ENCODE peak calls at places on chromosome 15, in six cellular contexts. One of them, this sample, is unnamed.

GRCh38 chr15:101307048-101307896 is 12.2 kb upstream of the SNRPA1 start:
- DNase-seq in HCT116: no peak
- DNase-seq in GM12878: no peak
- DNase-seq in K562: no peak
- DNase-seq in HepG2: no peak
- DNase-seq in H1: peak
- DNase-seq in this sample: no peak

GRCh38 chr15:41967506-41968206 is 4.7 kb downstream of the EHD4 start:
- DNase-seq in K562: no peak
- DNase-seq in GM12878: peak
- DNase-seq in HCT116: no peak
- DNase-seq in H1: no peak
- DNase-seq in HepG2: no peak
- DNase-seq in this sample: no peak

GRCh38 chr15:75704618-75705017 is 8.0 kb downstream of the CSPG4 start:
- DNase-seq in HCT116: no peak
- DNase-seq in K562: no peak
- DNase-seq in HepG2: no peak
- DNase-seq in H1: no peak
- DNase-seq in GM12878: no peak
- DNase-seq in this sample: no peak

GRCh38 chr15:83057660-83058376 is 9.2 kb downstream of the BTBD1 start:
- DNase-seq in K562: no peak
- DNase-seq in H1: no peak
- DNase-seq in HCT116: no peak
- DNase-seq in GM12878: no peak
- DNase-seq in HepG2: no peak
- DNase-seq in this sample: no peak

GRCh38 chr15:39797407-39797806 is 14.8 kb upstream of the FSIP1 start:
- DNase-seq in K562: no peak
- DNase-seq in HCT116: no peak
- DNase-seq in GM12878: no peak
- DNase-seq in HepG2: no peak
- DNase-seq in H1: no peak
- DNase-seq in this sample: no peak

GRCh38 chr15:70876011-70876410 is 16.2 kb downstream of the THAP10 start:
- DNase-seq in GM12878: no peak
- DNase-seq in K562: no peak
- DNase-seq in HepG2: no peak
- DNase-seq in HCT116: no peak
- DNase-seq in H1: no peak
- DNase-seq in this sample: no peak

GRCh38 chr15:63194291-63194681 is 4.9 kb downstream of the RAB8B start:
- DNase-seq in H1: no peak
- DNase-seq in K562: no peak
- DNase-seq in HepG2: no peak
- DNase-seq in HCT116: no peak
- DNase-seq in GM12878: no peak
- DNase-seq in this sample: no peak

GRCh38 chr15:26628879-26629529 is 143.9 kb downstream of the GABRB3 start:
- DNase-seq in HCT116: no peak
- DNase-seq in GM12878: no peak
- DNase-seq in K562: peak
- DNase-seq in H1: peak
- DNase-seq in HepG2: no peak
- DNase-seq in this sample: no peak

GRCh38 chr15:92655178-92655995 is at the start of gene FAM174B:
- DNase-seq in K562: no peak
- DNase-seq in GM12878: no peak
- DNase-seq in H1: peak
- DNase-seq in HCT116: no peak
- DNase-seq in HepG2: no peak
- DNase-seq in this sample: peak

GRCh38 chr15:69668049-69668705 is 215.6 kb downstream of the RPLP1 start:
- DNase-seq in H1: no peak
- DNase-seq in HepG2: no peak
- DNase-seq in GM12878: peak
- DNase-seq in K562: no peak
- DNase-seq in HCT116: no peak
- DNase-seq in this sample: no peak

DNA sequence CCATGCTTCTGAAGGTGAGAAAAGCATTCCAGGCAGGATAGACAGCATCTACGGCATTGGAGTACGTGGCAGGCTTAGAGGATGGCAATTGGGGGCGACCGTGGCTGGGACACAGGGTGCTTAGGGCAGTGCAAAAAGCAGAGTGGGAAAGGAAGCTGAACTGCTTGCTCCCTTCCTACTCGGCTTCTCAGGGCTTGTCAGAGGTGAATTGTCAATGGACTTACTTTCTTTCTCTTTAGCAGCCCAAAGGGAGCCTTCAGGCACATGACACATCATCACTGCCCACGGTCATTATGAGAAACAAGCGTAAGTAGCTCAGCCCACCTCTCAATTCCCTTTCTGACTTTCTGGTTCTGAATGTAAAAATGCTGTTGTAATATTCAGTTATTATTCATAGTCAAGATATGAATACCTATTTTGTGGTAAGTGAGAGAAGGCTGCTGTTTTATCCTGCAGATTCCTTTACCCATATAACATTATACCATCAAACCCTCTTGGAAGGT is 84.3 kb downstream of the KLHL25 start:
- DNase-seq in GM12878: peak
- DNase-seq in HCT116: no peak
- DNase-seq in H1: no peak
- DNase-seq in HepG2: no peak
- DNase-seq in K562: no peak
- DNase-seq in this sample: no peak
- TF ChIP-seq ZNF274 in GM12878: no peak
- TF ChIP-seq ZNF274 in HCT116: no peak
- TF ChIP-seq ZNF274 in H1: no peak
- TF ChIP-seq ZNF274 in HepG2: no peak
- TF ChIP-seq ZNF274 in K562: no peak
- TF ChIP-seq ZNF274 in this sample: no peak

GRCh38 chr15:64841258-64842098 is at the start of gene PLEKHO2:
- DNase-seq in HCT116: peak
- DNase-seq in GM12878: peak
- DNase-seq in HepG2: peak
- DNase-seq in H1: peak
- DNase-seq in K562: peak
- DNase-seq in this sample: peak

GRCh38 chr15:64836023-64836536 is 5.6 kb upstream of the PLEKHO2 start:
- DNase-seq in HepG2: no peak
- DNase-seq in H1: no peak
- DNase-seq in HCT116: no peak
- DNase-seq in GM12878: no peak
- DNase-seq in K562: no peak
- DNase-seq in this sample: no peak

GRCh38 chr15:64842099-64842940 is 605 bp downstream of the PLEKHO2 start:
- DNase-seq in K562: no peak
- DNase-seq in H1: no peak
- DNase-seq in HepG2: no peak
- DNase-seq in HCT116: no peak
- DNase-seq in GM12878: no peak
- DNase-seq in this sample: no peak

GRCh38 chr15:64833690-64834089 is 8.0 kb upstream of the PLEKHO2 start:
- DNase-seq in HCT116: no peak
- DNase-seq in H1: no peak
- DNase-seq in GM12878: no peak
- DNase-seq in HepG2: no peak
- DNase-seq in K562: no peak
- DNase-seq in this sample: no peak

GRCh38 chr15:64837502-64837901 is 4.2 kb upstream of the PLEKHO2 start:
- DNase-seq in GM12878: no peak
- DNase-seq in H1: no peak
- DNase-seq in HepG2: no peak
- DNase-seq in HCT116: no peak
- DNase-seq in K562: no peak
- DNase-seq in this sample: no peak
- TF ChIP-seq ZNF274 in GM12878: no peak
- TF ChIP-seq ZNF274 in H1: no peak
- TF ChIP-seq ZNF274 in HepG2: no peak
- TF ChIP-seq ZNF274 in HCT116: no peak
- TF ChIP-seq ZNF274 in K562: no peak
- TF ChIP-seq ZNF274 in this sample: no peak

GRCh38 chr15:49044002-49044401 is 2.2 kb downstream of the SECISBP2L start:
- DNase-seq in GM12878: no peak
- DNase-seq in H1: no peak
- DNase-seq in HepG2: no peak
- DNase-seq in HCT116: no peak
- DNase-seq in K562: no peak
- DNase-seq in this sample: no peak

GRCh38 chr15:49047456-49047855 is 1.2 kb upstream of the SECISBP2L start:
- DNase-seq in HepG2: no peak
- DNase-seq in HCT116: no peak
- DNase-seq in K562: no peak
- DNase-seq in GM12878: no peak
- DNase-seq in H1: no peak
- DNase-seq in this sample: no peak

GRCh38 chr15:49046113-49046883 is at the start of gene SECISBP2L:
- DNase-seq in H1: peak
- DNase-seq in HCT116: peak
- DNase-seq in GM12878: peak
- DNase-seq in K562: peak
- DNase-seq in HepG2: peak
- DNase-seq in this sample: peak

GRCh38 chr15:49044761-49045571 is 1.3 kb downstream of the SECISBP2L start:
- DNase-seq in K562: no peak
- DNase-seq in HepG2: no peak
- DNase-seq in HCT116: no peak
- DNase-seq in H1: no peak
- DNase-seq in GM12878: no peak
- DNase-seq in this sample: no peak

DNA sequence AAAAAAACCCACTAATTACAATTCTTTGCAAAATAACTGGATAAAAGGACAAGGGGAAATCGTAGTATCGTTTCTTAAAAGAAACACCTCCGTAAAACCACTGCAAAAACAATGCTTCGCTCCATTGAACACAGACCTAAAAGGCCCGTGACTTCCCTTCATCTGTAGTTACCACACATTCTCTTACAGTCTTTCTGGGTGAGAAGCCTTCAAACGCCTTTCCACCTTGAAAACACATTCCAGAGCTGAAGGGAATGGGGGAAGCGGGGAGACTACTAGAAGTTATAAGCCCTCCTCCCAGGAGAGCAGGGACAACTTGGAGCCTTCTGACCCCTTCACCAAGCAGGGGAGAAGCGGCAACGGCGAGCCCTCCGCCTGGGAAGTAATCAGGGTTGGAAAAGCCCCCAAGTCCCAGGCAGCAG is 544 bp downstream of the SECISBP2L start:
- DNase-seq in GM12878: peak
- DNase-seq in K562: no peak
- DNase-seq in H1: no peak
- DNase-seq in HepG2: peak
- DNase-seq in HCT116: no peak
- DNase-seq in this sample: no peak
- TF ChIP-seq ZNF274 in GM12878: no peak
- TF ChIP-seq ZNF274 in K562: no peak
- TF ChIP-seq ZNF274 in H1: no peak
- TF ChIP-seq ZNF274 in HepG2: no peak
- TF ChIP-seq ZNF274 in HCT116: no peak
- TF ChIP-seq ZNF274 in this sample: no peak

DNA sequence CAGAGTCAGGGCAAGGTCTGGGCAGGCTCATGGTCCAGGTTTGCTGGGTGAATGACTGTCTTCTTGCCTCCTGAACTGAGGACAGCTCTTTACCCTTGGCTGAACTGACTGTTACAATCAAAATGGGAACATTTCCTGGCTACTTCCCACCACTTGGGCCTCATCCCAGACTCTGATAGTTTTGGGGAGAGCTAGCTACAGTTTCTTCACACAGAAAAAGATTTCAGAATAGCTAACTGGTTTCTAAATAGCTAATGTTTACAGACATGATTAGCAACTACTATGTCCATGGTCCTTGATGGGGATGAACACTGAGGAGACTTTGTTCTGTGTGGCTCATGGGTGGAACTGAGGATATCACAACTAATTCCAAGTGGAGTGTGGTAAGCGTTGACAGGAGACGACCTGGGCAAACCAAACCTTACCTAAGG is 7.1 kb downstream of the ALPK3 start:
- DNase-seq in HCT116: no peak
- DNase-seq in K562: no peak
- DNase-seq in H1: no peak
- DNase-seq in GM12878: no peak
- DNase-seq in HepG2: peak
- DNase-seq in this sample: no peak
- TF ChIP-seq ZNF274 in HCT116: no peak
- TF ChIP-seq ZNF274 in K562: no peak
- TF ChIP-seq ZNF274 in H1: no peak
- TF ChIP-seq ZNF274 in GM12878: no peak
- TF ChIP-seq ZNF274 in HepG2: no peak
- TF ChIP-seq ZNF274 in this sample: no peak

GRCh38 chr15:60854858-60855568 is 374.1 kb downstream of the RORA start:
- DNase-seq in HepG2: no peak
- DNase-seq in GM12878: no peak
- DNase-seq in HCT116: no peak
- DNase-seq in H1: no peak
- DNase-seq in K562: no peak
- DNase-seq in this sample: no peak
- TF ChIP-seq ZNF274 in HepG2: no peak
- TF ChIP-seq ZNF274 in GM12878: no peak
- TF ChIP-seq ZNF274 in HCT116: no peak
- TF ChIP-seq ZNF274 in H1: no peak
- TF ChIP-seq ZNF274 in K562: no peak
- TF ChIP-seq ZNF274 in this sample: no peak

This sample was measured in NT2/D1.